ENCODE peak calls at places on chromosomes 13 and 19, in seven cellular contexts. One of them, this sample, is unnamed.

GRCh38 chr13:61531383-61532065 is 115.9 kb upstream of the PCDH20 start:
- DNase-seq in small intestine: no peak
- DNase-seq in psoas muscle: no peak
- DNase-seq in body of pancreas: no peak
- DNase-seq in substantia nigra: no peak
- DNase-seq in tibial nerve: no peak
- DNase-seq in WERI-Rb-1: no peak
- DNase-seq in this sample: no peak

GRCh38 chr19:22286151-22286810 is at the start of gene ZNF729:
- DNase-seq in tibial nerve: no peak
- DNase-seq in substantia nigra: peak; percentile 2
- DNase-seq in WERI-Rb-1: no peak
- DNase-seq in body of pancreas: no peak
- DNase-seq in psoas muscle: no peak
- DNase-seq in small intestine: no peak
- DNase-seq in this sample: no peak

GRCh38 chr13:73075546-73075945 is 16.7 kb downstream of the KLF5 start:
- DNase-seq in tibial nerve: no peak
- DNase-seq in small intestine: peak; percentile 29
- DNase-seq in substantia nigra: no peak
- DNase-seq in WERI-Rb-1: no peak
- DNase-seq in psoas muscle: no peak
- DNase-seq in body of pancreas: no peak
- DNase-seq in this sample: peak; percentile 54

GRCh38 chr19:3284759-3285646 is 60.5 kb downstream of the CELF5 start:
- DNase-seq in small intestine: peak; percentile 48
- DNase-seq in WERI-Rb-1: peak; percentile 63
- DNase-seq in body of pancreas: peak; percentile 97
- DNase-seq in psoas muscle: peak; percentile 62
- DNase-seq in tibial nerve: no peak
- DNase-seq in substantia nigra: no peak
- DNase-seq in this sample: peak; percentile 17

GRCh38 chr19:10353793-10354391 is 14.5 kb upstream of the ICAM3 start:
- DNase-seq in body of pancreas: peak; percentile 27
- DNase-seq in tibial nerve: peak; percentile 76
- DNase-seq in substantia nigra: no peak
- DNase-seq in small intestine: no peak
- DNase-seq in psoas muscle: peak; percentile 85
- DNase-seq in WERI-Rb-1: peak; percentile 39
- DNase-seq in this sample: peak; percentile 53

GRCh38 chr13:77893066-77893465 is 25.6 kb downstream of the EDNRB start:
- DNase-seq in WERI-Rb-1: no peak
- DNase-seq in tibial nerve: no peak
- DNase-seq in small intestine: no peak
- DNase-seq in substantia nigra: no peak
- DNase-seq in psoas muscle: no peak
- DNase-seq in body of pancreas: no peak
- DNase-seq in this sample: no peak

GRCh38 chr19:39845621-39846175 is 481 bp downstream of the FBL start:
- DNase-seq in body of pancreas: no peak
- DNase-seq in psoas muscle: no peak
- DNase-seq in small intestine: no peak
- DNase-seq in tibial nerve: no peak
- DNase-seq in substantia nigra: no peak
- DNase-seq in WERI-Rb-1: peak; percentile 88
- DNase-seq in this sample: no peak

GRCh38 chr19:50882188-50882587 is 8.9 kb downstream of the KLK2 start:
- DNase-seq in substantia nigra: no peak
- DNase-seq in small intestine: no peak
- DNase-seq in WERI-Rb-1: no peak
- DNase-seq in tibial nerve: no peak
- DNase-seq in body of pancreas: no peak
- DNase-seq in psoas muscle: no peak
- DNase-seq in this sample: no peak

GRCh38 chr13:71829542-71829941 is 37.5 kb downstream of the DACH1 start:
- DNase-seq in substantia nigra: no peak
- DNase-seq in small intestine: no peak
- DNase-seq in WERI-Rb-1: no peak
- DNase-seq in psoas muscle: no peak
- DNase-seq in tibial nerve: no peak
- DNase-seq in body of pancreas: no peak
- DNase-seq in this sample: no peak

GRCh38 chr19:3852614-3853254 is 16.1 kb downstream of the ZFR2 start:
- DNase-seq in WERI-Rb-1: peak; percentile 81
- DNase-seq in psoas muscle: no peak
- DNase-seq in substantia nigra: no peak
- DNase-seq in small intestine: peak; percentile 59
- DNase-seq in body of pancreas: no peak
- DNase-seq in tibial nerve: no peak
- DNase-seq in this sample: no peak

GRCh38 chr19:18086590-18087138 is at the start of gene IL12RB1:
- DNase-seq in WERI-Rb-1: no peak
- DNase-seq in tibial nerve: no peak
- DNase-seq in substantia nigra: no peak
- DNase-seq in small intestine: peak; percentile 72
- DNase-seq in body of pancreas: no peak
- DNase-seq in psoas muscle: no peak
- DNase-seq in this sample: no peak

GRCh38 chr13:114309086-114309485 is 5.2 kb upstream of the CHAMP1 start:
- DNase-seq in psoas muscle: no peak
- DNase-seq in WERI-Rb-1: no peak
- DNase-seq in substantia nigra: no peak
- DNase-seq in tibial nerve: no peak
- DNase-seq in body of pancreas: no peak
- DNase-seq in small intestine: no peak
- DNase-seq in this sample: no peak

GRCh38 chr13:37602743-37603381 is 4.3 kb upstream of the POSTN start:
- DNase-seq in WERI-Rb-1: no peak
- DNase-seq in substantia nigra: no peak
- DNase-seq in small intestine: no peak
- DNase-seq in body of pancreas: no peak
- DNase-seq in psoas muscle: no peak
- DNase-seq in tibial nerve: no peak
- DNase-seq in this sample: no peak

GRCh38 chr19:23563326-23563725 is 123.7 kb downstream of the ZNF675 start:
- DNase-seq in substantia nigra: no peak
- DNase-seq in WERI-Rb-1: no peak
- DNase-seq in body of pancreas: no peak
- DNase-seq in tibial nerve: no peak
- DNase-seq in small intestine: no peak
- DNase-seq in psoas muscle: no peak
- DNase-seq in this sample: no peak

GRCh38 chr19:2888739-2889224 is 11.9 kb upstream of the ZNF57 start:
- DNase-seq in tibial nerve: no peak
- DNase-seq in WERI-Rb-1: no peak
- DNase-seq in small intestine: no peak
- DNase-seq in substantia nigra: no peak
- DNase-seq in body of pancreas: peak; percentile 34
- DNase-seq in psoas muscle: peak; percentile 67
- DNase-seq in this sample: peak; percentile 34

GRCh38 chr13:108326318-108326717 is 56.8 kb downstream of the TNFSF13B start:
- DNase-seq in substantia nigra: no peak
- DNase-seq in body of pancreas: no peak
- DNase-seq in tibial nerve: no peak
- DNase-seq in WERI-Rb-1: no peak
- DNase-seq in small intestine: peak; percentile 28
- DNase-seq in psoas muscle: no peak
- DNase-seq in this sample: no peak

GRCh38 chr19:56838930-56839664 is 1.4 kb downstream of the PEG3 start:
- DNase-seq in psoas muscle: peak; percentile 94
- DNase-seq in WERI-Rb-1: peak; percentile 98
- DNase-seq in small intestine: peak; percentile 2
- DNase-seq in body of pancreas: peak; percentile 96
- DNase-seq in substantia nigra: peak; percentile 99
- DNase-seq in tibial nerve: peak; percentile 99
- DNase-seq in this sample: peak; percentile 100

GRCh38 chr19:35513231-35513974 is at the start of gene DMKN:
- DNase-seq in tibial nerve: no peak
- DNase-seq in psoas muscle: no peak
- DNase-seq in small intestine: no peak
- DNase-seq in WERI-Rb-1: no peak
- DNase-seq in body of pancreas: no peak
- DNase-seq in substantia nigra: no peak
- DNase-seq in this sample: peak; percentile 62

GRCh38 chr19:10604460-10604980 is 17.4 kb upstream of the AP1M2 start:
- DNase-seq in substantia nigra: no peak
- DNase-seq in tibial nerve: no peak
- DNase-seq in WERI-Rb-1: no peak
- DNase-seq in psoas muscle: peak; percentile 57
- DNase-seq in body of pancreas: peak; percentile 17
- DNase-seq in small intestine: no peak
- DNase-seq in this sample: no peak

GRCh38 chr19:52533901-52534300 is 6.4 kb downstream of the ZNF808 start:
- DNase-seq in psoas muscle: peak; percentile 74
- DNase-seq in substantia nigra: no peak
- DNase-seq in body of pancreas: no peak
- DNase-seq in small intestine: no peak
- DNase-seq in WERI-Rb-1: no peak
- DNase-seq in tibial nerve: no peak
- DNase-seq in this sample: peak; percentile 90

GRCh38 chr13:60158321-60158801 is 5.4 kb downstream of the DIAPH3 start:
- DNase-seq in WERI-Rb-1: peak; percentile 41
- DNase-seq in substantia nigra: no peak
- DNase-seq in body of pancreas: no peak
- DNase-seq in psoas muscle: no peak
- DNase-seq in tibial nerve: no peak
- DNase-seq in small intestine: no peak
- DNase-seq in this sample: no peak

GRCh38 chr19:40512473-40513344 is 45.9 kb downstream of the SPTBN4 start:
- DNase-seq in WERI-Rb-1: peak; percentile 57
- DNase-seq in body of pancreas: no peak
- DNase-seq in small intestine: no peak
- DNase-seq in substantia nigra: no peak
- DNase-seq in psoas muscle: no peak
- DNase-seq in tibial nerve: no peak
- DNase-seq in this sample: peak; percentile 32

GRCh38 chr13:79995334-79995733 is 345.6 kb downstream of the SPRY2 start:
- DNase-seq in tibial nerve: no peak
- DNase-seq in substantia nigra: no peak
- DNase-seq in psoas muscle: no peak
- DNase-seq in small intestine: no peak
- DNase-seq in body of pancreas: no peak
- DNase-seq in WERI-Rb-1: no peak
- DNase-seq in this sample: no peak

GRCh38 chr13:73096173-73097117 is 37.6 kb downstream of the KLF5 start:
- DNase-seq in tibial nerve: no peak
- DNase-seq in substantia nigra: no peak
- DNase-seq in WERI-Rb-1: no peak
- DNase-seq in psoas muscle: no peak
- DNase-seq in body of pancreas: peak; percentile 17
- DNase-seq in small intestine: no peak
- DNase-seq in this sample: peak; percentile 46

DNA sequence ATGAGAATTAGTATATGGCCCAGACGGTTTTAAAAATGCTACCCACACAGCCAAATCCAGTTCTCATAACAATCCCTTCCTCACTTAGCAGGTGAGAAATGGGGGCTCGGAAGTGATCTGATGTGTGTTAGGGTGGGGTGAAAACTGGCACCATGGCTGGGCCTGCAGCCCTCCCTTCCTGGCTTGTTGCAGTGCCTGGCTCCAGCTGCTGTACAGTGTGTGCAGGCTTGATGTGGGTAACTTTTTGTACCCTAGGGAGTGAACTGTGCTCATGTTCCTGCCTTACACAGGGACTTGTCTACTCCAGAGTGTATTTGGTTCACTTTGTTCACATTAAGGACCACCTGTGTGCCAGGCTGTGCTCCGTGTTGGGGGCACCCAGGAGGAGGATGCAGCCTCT is 177.2 kb downstream of the LMO7 start:
- DNase-seq in tibial nerve: no peak
- DNase-seq in small intestine: no peak
- DNase-seq in psoas muscle: peak; percentile 43
- DNase-seq in body of pancreas: no peak
- DNase-seq in substantia nigra: no peak
- DNase-seq in WERI-Rb-1: no peak
- DNase-seq in this sample: no peak
- H3K27ac ChIP-seq in tibial nerve: no peak overlapping the region
- H3K27ac ChIP-seq in small intestine: no peak overlapping the region
- H3K27ac ChIP-seq in psoas muscle: no peak overlapping the region
- H3K27ac ChIP-seq in body of pancreas: no peak overlapping the region
- H3K27ac ChIP-seq in substantia nigra: no peak overlapping the region
- H3K27ac ChIP-seq in WERI-Rb-1: no peak overlapping the region
- H3K27ac ChIP-seq in this sample: no peak overlapping the region

GRCh38 chr13:21596722-21597121 is 7.2 kb downstream of the MICU2 start:
- DNase-seq in psoas muscle: no peak
- DNase-seq in small intestine: no peak
- DNase-seq in tibial nerve: no peak
- DNase-seq in substantia nigra: no peak
- DNase-seq in body of pancreas: no peak
- DNase-seq in WERI-Rb-1: no peak
- DNase-seq in this sample: no peak
- H3K27ac ChIP-seq in psoas muscle: no peak overlapping the region
- H3K27ac ChIP-seq in small intestine: no peak overlapping the region
- H3K27ac ChIP-seq in tibial nerve: no peak overlapping the region
- H3K27ac ChIP-seq in substantia nigra: no peak overlapping the region
- H3K27ac ChIP-seq in body of pancreas: no peak overlapping the region
- H3K27ac ChIP-seq in WERI-Rb-1: no peak overlapping the region
- H3K27ac ChIP-seq in this sample: no peak overlapping the region

DNA sequence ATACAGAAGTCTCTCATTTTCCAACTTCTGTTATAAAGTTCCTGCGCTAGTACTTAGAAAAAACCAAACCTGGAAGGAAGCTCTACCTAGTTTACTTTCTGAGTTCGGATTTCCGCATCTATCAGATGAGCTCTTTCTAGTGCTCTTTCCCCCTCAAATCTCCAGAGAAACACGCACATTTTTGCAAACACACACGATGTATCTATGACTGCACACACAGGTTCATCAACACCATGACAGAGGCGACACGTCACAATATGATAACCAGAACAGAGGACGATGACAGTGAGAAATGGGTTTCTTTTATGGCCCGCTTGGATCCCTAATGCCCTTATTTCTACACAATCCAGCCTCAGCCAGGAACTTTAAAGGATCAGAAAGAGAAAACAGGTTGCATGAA is 612 bp upstream of the LRRC63 start:
- DNase-seq in psoas muscle: no peak
- DNase-seq in substantia nigra: no peak
- DNase-seq in tibial nerve: no peak
- DNase-seq in body of pancreas: no peak
- DNase-seq in WERI-Rb-1: no peak
- DNase-seq in small intestine: peak; percentile 17
- DNase-seq in this sample: no peak
- H3K27ac ChIP-seq in psoas muscle: no peak overlapping the region
- H3K27ac ChIP-seq in substantia nigra: peak overlapping the region; percentile 94
- H3K27ac ChIP-seq in tibial nerve: no peak overlapping the region
- H3K27ac ChIP-seq in body of pancreas: no peak overlapping the region
- H3K27ac ChIP-seq in WERI-Rb-1: peak overlapping the region; percentile 9
- H3K27ac ChIP-seq in small intestine: peak overlapping the region; percentile 18
- H3K27ac ChIP-seq in this sample: no peak overlapping the region

DNA sequence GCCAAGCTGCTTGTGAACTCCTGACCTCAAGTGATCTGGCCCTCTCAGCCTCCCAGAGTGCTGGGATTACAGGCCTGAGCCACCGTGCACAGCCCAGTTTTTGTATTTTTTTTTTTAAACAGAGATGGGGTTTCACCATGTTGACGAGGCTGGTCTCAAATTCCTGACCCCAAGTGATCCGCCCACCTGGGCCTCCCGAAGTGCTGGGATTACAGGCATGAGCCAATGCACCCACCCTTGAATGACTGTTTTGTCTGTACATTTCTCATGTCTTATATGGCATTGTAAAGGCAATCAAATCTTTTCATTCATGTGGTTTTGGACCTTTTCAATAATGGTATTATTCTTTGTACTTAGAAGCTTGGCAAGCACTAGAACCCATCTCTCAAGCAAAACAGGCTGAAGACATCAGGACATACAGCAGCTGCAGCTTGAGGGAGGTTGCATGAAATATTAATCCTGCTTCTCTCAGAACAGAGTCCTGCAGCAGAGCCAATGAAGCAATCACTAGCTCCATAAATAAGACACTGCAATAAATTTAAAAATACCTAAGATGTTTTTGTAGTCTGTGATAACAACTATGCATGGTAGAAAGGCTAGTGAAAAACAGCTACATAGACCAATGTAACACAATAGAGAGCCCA is 209.9 kb downstream of the TUBA3C start:
- DNase-seq in tibial nerve: no peak
- DNase-seq in body of pancreas: no peak
- DNase-seq in small intestine: no peak
- DNase-seq in WERI-Rb-1: no peak
- DNase-seq in substantia nigra: no peak
- DNase-seq in psoas muscle: no peak
- DNase-seq in this sample: no peak
- H3K27ac ChIP-seq in tibial nerve: no peak overlapping the region
- H3K27ac ChIP-seq in body of pancreas: no peak overlapping the region
- H3K27ac ChIP-seq in small intestine: no peak overlapping the region
- H3K27ac ChIP-seq in WERI-Rb-1: no peak overlapping the region
- H3K27ac ChIP-seq in substantia nigra: no peak overlapping the region
- H3K27ac ChIP-seq in psoas muscle: no peak overlapping the region
- H3K27ac ChIP-seq in this sample: no peak overlapping the region

This sample was measured in thyroid gland.